ENCODE peak calls at places on chromosomes 7 and 10, in six cellular contexts. One of them, this sample, is unnamed.

GRCh38 chr7:5064391-5065106 is 18.9 kb downstream of the RBAK start:
- DNase-seq in HCT116: no peak
- DNase-seq in HL-60: no peak
- DNase-seq in HepG2: no peak
- DNase-seq in Panc1: no peak
- DNase-seq in GM23338: peak; percentile 46
- DNase-seq in this sample: no peak

GRCh38 chr10:31508882-31509281 is 189.9 kb downstream of the ZEB1 start:
- DNase-seq in HL-60: no peak
- DNase-seq in Panc1: no peak
- DNase-seq in GM23338: no peak
- DNase-seq in HCT116: no peak
- DNase-seq in HepG2: no peak
- DNase-seq in this sample: no peak

GRCh38 chr10:86536294-86536861 is 14.8 kb upstream of the WAPL start:
- DNase-seq in Panc1: no peak
- DNase-seq in HepG2: no peak
- DNase-seq in HCT116: no peak
- DNase-seq in GM23338: peak; percentile 75
- DNase-seq in HL-60: no peak
- DNase-seq in this sample: no peak

GRCh38 chr10:72637398-72637857 is 11.5 kb upstream of the MICU1 start:
- DNase-seq in HL-60: peak; percentile 93
- DNase-seq in GM23338: no peak
- DNase-seq in HCT116: no peak
- DNase-seq in HepG2: peak; percentile 44
- DNase-seq in Panc1: no peak
- DNase-seq in this sample: no peak

GRCh38 chr10:11163990-11164805 is 146.5 kb downstream of the CELF2 start:
- DNase-seq in HL-60: no peak
- DNase-seq in GM23338: no peak
- DNase-seq in Panc1: no peak
- DNase-seq in HCT116: no peak
- DNase-seq in HepG2: no peak
- DNase-seq in this sample: no peak

GRCh38 chr7:93147358-93147757 is 827 bp downstream of the SAMD9L start:
- DNase-seq in HepG2: no peak
- DNase-seq in Panc1: no peak
- DNase-seq in GM23338: no peak
- DNase-seq in HCT116: no peak
- DNase-seq in HL-60: peak; percentile 32
- DNase-seq in this sample: no peak

GRCh38 chr7:33807779-33808482 is 97.4 kb upstream of the BMPER start:
- DNase-seq in HL-60: no peak
- DNase-seq in GM23338: peak; percentile 81
- DNase-seq in HepG2: peak; percentile 69
- DNase-seq in HCT116: peak; percentile 10
- DNase-seq in Panc1: no peak
- DNase-seq in this sample: peak; percentile 48

GRCh38 chr7:15889501-15889900 is 203.0 kb upstream of the MEOX2 start:
- DNase-seq in GM23338: peak; percentile 29
- DNase-seq in HCT116: peak; percentile 15
- DNase-seq in HL-60: peak; percentile 18
- DNase-seq in HepG2: no peak
- DNase-seq in Panc1: no peak
- DNase-seq in this sample: peak; percentile 6

GRCh38 chr7:128263420-128263819 is 22.3 kb downstream of the LEP start:
- DNase-seq in Panc1: no peak
- DNase-seq in HepG2: no peak
- DNase-seq in GM23338: peak; percentile 47
- DNase-seq in HL-60: no peak
- DNase-seq in HCT116: no peak
- DNase-seq in this sample: no peak

GRCh38 chr10:17533731-17534130 is 79.3 kb upstream of the ST8SIA6 start:
- DNase-seq in HepG2: no peak
- DNase-seq in HL-60: no peak
- DNase-seq in GM23338: no peak
- DNase-seq in HCT116: no peak
- DNase-seq in Panc1: no peak
- DNase-seq in this sample: no peak
- H3K27ac ChIP-seq in HepG2: no peak overlapping the region
- H3K27ac ChIP-seq in HL-60: no peak overlapping the region
- H3K27ac ChIP-seq in GM23338: no peak overlapping the region
- H3K27ac ChIP-seq in HCT116: no peak overlapping the region
- H3K27ac ChIP-seq in Panc1: no peak overlapping the region
- H3K27ac ChIP-seq in this sample: no peak overlapping the region

GRCh38 chr10:89242340-89242680 is 9.3 kb downstream of the LIPA start:
- DNase-seq in Panc1: no peak
- DNase-seq in GM23338: no peak
- DNase-seq in HL-60: no peak
- DNase-seq in HepG2: peak; percentile 57
- DNase-seq in HCT116: no peak
- DNase-seq in this sample: no peak

GRCh38 chr10:89242840-89243586 is 8.6 kb downstream of the LIPA start:
- DNase-seq in Panc1: no peak
- DNase-seq in HepG2: no peak
- DNase-seq in GM23338: peak; percentile 34
- DNase-seq in HCT116: no peak
- DNase-seq in HL-60: no peak
- DNase-seq in this sample: no peak

GRCh38 chr10:89249066-89249465 is 2.5 kb downstream of the LIPA start:
- DNase-seq in HepG2: no peak
- DNase-seq in GM23338: no peak
- DNase-seq in HL-60: no peak
- DNase-seq in HCT116: no peak
- DNase-seq in Panc1: no peak
- DNase-seq in this sample: no peak

GRCh38 chr10:89241491-89242339 is 9.9 kb downstream of the LIPA start:
- DNase-seq in Panc1: no peak
- DNase-seq in GM23338: no peak
- DNase-seq in HCT116: no peak
- DNase-seq in HL-60: no peak
- DNase-seq in HepG2: peak; percentile 3
- DNase-seq in this sample: no peak

GRCh38 chr10:89245802-89246201 is 5.8 kb downstream of the LIPA start:
- DNase-seq in HL-60: no peak
- DNase-seq in HepG2: no peak
- DNase-seq in Panc1: no peak
- DNase-seq in HCT116: no peak
- DNase-seq in GM23338: peak; percentile 21
- DNase-seq in this sample: no peak
- TF ChIP-seq REST in HL-60: no peak
- TF ChIP-seq REST in HepG2: no peak
- TF ChIP-seq REST in Panc1: no peak
- TF ChIP-seq REST in HCT116: no peak
- TF ChIP-seq REST in GM23338: no peak
- TF ChIP-seq REST in this sample: no peak

GRCh38 chr10:6201511-6201975 is 1.2 kb upstream of the PFKFB3 start:
- DNase-seq in HL-60: peak; percentile 43
- DNase-seq in HepG2: peak; percentile 39
- DNase-seq in HCT116: no peak
- DNase-seq in Panc1: no peak
- DNase-seq in GM23338: peak; percentile 68
- DNase-seq in this sample: peak; percentile 85
- H3K27ac ChIP-seq in HL-60: no peak overlapping the region
- H3K27ac ChIP-seq in HepG2: no peak overlapping the region
- H3K27ac ChIP-seq in HCT116: no peak overlapping the region
- H3K27ac ChIP-seq in Panc1: no peak overlapping the region
- H3K27ac ChIP-seq in GM23338: no peak overlapping the region
- H3K27ac ChIP-seq in this sample: no peak overlapping the region

DNA sequence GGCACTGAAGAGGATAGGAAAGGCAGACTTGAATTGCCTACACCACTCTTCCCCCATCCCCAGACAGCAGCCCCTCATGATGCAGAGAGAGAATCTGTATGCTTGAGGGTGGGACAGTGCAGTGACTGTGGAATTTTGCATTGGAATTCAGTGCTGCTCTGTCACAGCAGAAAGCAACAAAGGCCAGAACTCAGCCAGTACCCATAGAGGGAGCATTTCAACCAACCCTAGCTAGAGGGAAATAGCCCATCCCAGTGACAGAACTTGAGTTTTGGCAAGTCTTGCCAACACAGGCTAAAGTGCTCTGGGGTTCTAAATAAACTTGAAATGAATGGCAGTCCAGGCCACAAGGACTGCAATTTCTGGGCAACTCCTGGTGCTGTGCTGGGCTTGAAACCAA is 80.4 kb downstream of the TES start:
- DNase-seq in HepG2: no peak
- DNase-seq in Panc1: no peak
- DNase-seq in HCT116: no peak
- DNase-seq in HL-60: no peak
- DNase-seq in GM23338: peak; percentile 55
- DNase-seq in this sample: no peak
- TF ChIP-seq REST in HepG2: no peak
- TF ChIP-seq REST in Panc1: no peak
- TF ChIP-seq REST in HCT116: no peak
- TF ChIP-seq REST in HL-60: no peak
- TF ChIP-seq REST in GM23338: no peak
- TF ChIP-seq REST in this sample: no peak

GRCh38 chr10:16592327-16592854 is 70.7 kb upstream of the C1QL3 start:
- DNase-seq in Panc1: no peak
- DNase-seq in HepG2: no peak
- DNase-seq in HL-60: no peak
- DNase-seq in HCT116: no peak
- DNase-seq in GM23338: peak; percentile 29
- DNase-seq in this sample: no peak
- H3K27ac ChIP-seq in Panc1: no peak overlapping the region
- H3K27ac ChIP-seq in HepG2: no peak overlapping the region
- H3K27ac ChIP-seq in HL-60: no peak overlapping the region
- H3K27ac ChIP-seq in HCT116: no peak overlapping the region
- H3K27ac ChIP-seq in GM23338: peak overlapping the region; percentile 84
- H3K27ac ChIP-seq in this sample: no peak overlapping the region

GRCh38 chr7:29091722-29092121 is 54.6 kb downstream of the CPVL start:
- DNase-seq in Panc1: no peak
- DNase-seq in HepG2: no peak
- DNase-seq in GM23338: peak; percentile 38
- DNase-seq in HL-60: no peak
- DNase-seq in HCT116: no peak
- DNase-seq in this sample: no peak
- TF ChIP-seq REST in Panc1: no peak
- TF ChIP-seq REST in HepG2: no peak
- TF ChIP-seq REST in GM23338: no peak
- TF ChIP-seq REST in HL-60: no peak
- TF ChIP-seq REST in HCT116: no peak
- TF ChIP-seq REST in this sample: no peak

DNA sequence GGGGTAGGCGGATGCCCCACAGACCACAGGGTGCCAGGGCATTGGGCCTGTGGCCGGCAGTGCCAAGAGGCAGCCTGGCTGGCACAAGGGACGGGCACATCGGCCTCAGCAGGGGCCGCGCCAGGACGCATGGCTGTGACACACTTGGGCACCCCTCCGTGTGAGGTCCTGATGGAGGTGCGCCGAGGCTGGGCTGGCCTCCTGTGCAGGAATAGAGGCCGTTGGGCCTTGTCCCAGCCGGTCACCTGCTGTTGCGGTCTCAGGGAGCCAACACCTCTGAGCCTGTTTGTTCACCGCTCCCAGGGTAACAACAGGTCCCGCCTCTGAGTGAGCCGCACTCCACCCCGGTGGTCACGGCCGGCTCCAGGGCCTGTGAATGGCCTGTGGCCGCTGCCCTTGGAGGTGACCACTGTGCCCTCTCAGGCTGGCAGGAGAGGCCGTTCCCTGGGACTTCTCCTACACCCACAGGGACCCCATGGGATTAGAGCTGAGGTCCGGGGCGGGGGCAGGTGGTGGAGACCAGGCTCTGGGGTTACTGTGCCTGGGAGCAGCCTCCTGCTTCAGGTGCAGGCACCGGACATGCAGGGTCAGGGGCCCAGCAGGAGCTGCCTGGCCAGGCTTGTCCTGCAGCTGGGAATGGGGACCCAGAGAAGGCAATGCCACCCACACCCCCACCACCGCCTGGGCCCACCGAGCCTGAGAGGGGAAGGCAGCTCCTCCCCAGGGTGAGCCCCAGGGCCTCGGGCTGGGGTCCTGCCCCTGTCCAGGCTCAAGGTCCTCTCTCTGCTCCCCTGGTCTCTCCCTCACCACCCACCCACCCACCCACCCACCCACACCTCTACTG is 12.0 kb downstream of the PWWP2B start:
- DNase-seq in HL-60: no peak
- DNase-seq in GM23338: no peak
- DNase-seq in HCT116: no peak
- DNase-seq in HepG2: no peak
- DNase-seq in Panc1: no peak
- DNase-seq in this sample: no peak
- H3K27ac ChIP-seq in HL-60: no peak overlapping the region
- H3K27ac ChIP-seq in GM23338: peak overlapping the region; percentile 94
- H3K27ac ChIP-seq in HCT116: peak overlapping the region; percentile 83
- H3K27ac ChIP-seq in HepG2: no peak overlapping the region
- H3K27ac ChIP-seq in Panc1: peak overlapping the region; percentile 89
- H3K27ac ChIP-seq in this sample: no peak overlapping the region